ENCODE peak calls at places on chromosomes 12 and 14, in eight cellular contexts. M, Q, O, Y, C, Z, X and A are unnamed samples.

GRCh38 chr12:23084236-23084995 is 459.4 kb downstream of the ETNK1 start:
- DNase-seq in X (peak), C (no peak), M (no peak), Q (no peak), Y (no peak), O (no peak), Z (peak), A (peak)

GRCh38 chr14:102527255-102528232 is 18.0 kb upstream of the ANKRD9 start:
- DNase-seq in Z (peak), X (no peak), M (no peak), O (no peak), Y (peak), C (no peak), Q (no peak), A (no peak)

GRCh38 chr12:51020448-51021182 is 5.6 kb downstream of the SLC11A2 start:
- DNase-seq in M (no peak), Z (no peak), Y (no peak), O (no peak), X (no peak), C (no peak), Q (no peak), A (no peak)

GRCh38 chr14:21081521-21082184 is 11.5 kb downstream of the ARHGEF40 start:
- DNase-seq in C (no peak), O (no peak), Z (no peak), Y (no peak), X (no peak), M (no peak), Q (no peak), A (no peak)

GRCh38 chr12:22574921-22575320 is 30.6 kb upstream of the C2CD5 start:
- DNase-seq in O (no peak), M (no peak), C (no peak), Z (no peak), Q (no peak), Y (no peak), X (no peak), A (no peak)

GRCh38 chr12:53951577-53952334 is 2.9 kb upstream of the HOXC12 start:
- DNase-seq in C (no peak), X (no peak), Y (no peak), O (no peak), M (no peak), Q (no peak), Z (no peak), A (no peak)

GRCh38 chr12:129076466-129077325 is 223.4 kb downstream of the GLT1D1 start:
- DNase-seq in Q (no peak), M (no peak), Z (no peak), O (peak), Y (no peak), C (no peak), X (no peak), A (no peak)

GRCh38 chr12:84889818-84890217 is 22.8 kb downstream of the SLC6A15 start:
- DNase-seq in Q (no peak), O (no peak), X (no peak), M (no peak), Y (no peak), C (no peak), Z (no peak), A (no peak)